ENCODE peak calls at places on chromosomes 2 and 18, in six cellular contexts. One of them, this sample, is unnamed.

GRCh38 chr2:199160081-199160480 is 297.7 kb downstream of the SATB2 start:
- DNase-seq in neuronal stem cell: no peak
- DNase-seq in IMR-90: no peak
- DNase-seq in H9: no peak
- DNase-seq in H1: no peak
- DNase-seq in trophoblast cell: no peak
- DNase-seq in this sample: no peak

GRCh38 chr18:75923169-75923568 is 495.7 kb upstream of the SMIM21 start:
- DNase-seq in neuronal stem cell: no peak
- DNase-seq in IMR-90: peak
- DNase-seq in H9: no peak
- DNase-seq in H1: no peak
- DNase-seq in trophoblast cell: no peak
- DNase-seq in this sample: no peak

GRCh38 chr2:232377841-232378734 is 463 bp upstream of the ALPP start:
- DNase-seq in neuronal stem cell: no peak
- DNase-seq in IMR-90: no peak
- DNase-seq in H9: no peak
- DNase-seq in H1: no peak
- DNase-seq in trophoblast cell: peak
- DNase-seq in this sample: no peak

GRCh38 chr2:218149865-218150264 is 16.9 kb downstream of the CXCR1 start:
- DNase-seq in neuronal stem cell: no peak
- DNase-seq in IMR-90: no peak
- DNase-seq in H9: no peak
- DNase-seq in H1: no peak
- DNase-seq in trophoblast cell: no peak
- DNase-seq in this sample: no peak

GRCh38 chr2:208315081-208315788 is 49.2 kb downstream of the PIKFYVE start:
- DNase-seq in neuronal stem cell: no peak
- DNase-seq in IMR-90: peak
- DNase-seq in H9: no peak
- DNase-seq in H1: no peak
- DNase-seq in trophoblast cell: no peak
- DNase-seq in this sample: no peak

GRCh38 chr2:113278073-113278811 is 479 bp downstream of the PAX8 start:
- DNase-seq in neuronal stem cell: peak
- DNase-seq in IMR-90: no peak
- DNase-seq in H9: peak
- DNase-seq in H1: peak
- DNase-seq in trophoblast cell: no peak
- DNase-seq in this sample: no peak

GRCh38 chr18:48098538-48098937 is 168.1 kb upstream of the SMAD2 start:
- DNase-seq in neuronal stem cell: no peak
- DNase-seq in IMR-90: no peak
- DNase-seq in H9: no peak
- DNase-seq in H1: no peak
- DNase-seq in trophoblast cell: no peak
- DNase-seq in this sample: no peak

GRCh38 chr2:153575171-153575853 is 96.8 kb upstream of the RPRM start:
- DNase-seq in neuronal stem cell: no peak
- DNase-seq in IMR-90: no peak
- DNase-seq in H9: no peak
- DNase-seq in H1: no peak
- DNase-seq in trophoblast cell: no peak
- DNase-seq in this sample: no peak

GRCh38 chr2:134466141-134466540 is 212.3 kb downstream of the MGAT5 start:
- DNase-seq in neuronal stem cell: no peak
- DNase-seq in IMR-90: no peak
- DNase-seq in H9: peak
- DNase-seq in H1: peak
- DNase-seq in trophoblast cell: peak
- DNase-seq in this sample: peak

GRCh38 chr2:190216829-190217228 is 102.8 kb downstream of the HIBCH start:
- DNase-seq in neuronal stem cell: peak
- DNase-seq in IMR-90: no peak
- DNase-seq in H9: peak
- DNase-seq in H1: peak
- DNase-seq in trophoblast cell: no peak
- DNase-seq in this sample: no peak

GRCh38 chr2:241879326-241879725 is 9.8 kb downstream of the RTP5 start:
- DNase-seq in neuronal stem cell: no peak
- DNase-seq in IMR-90: no peak
- DNase-seq in H9: no peak
- DNase-seq in H1: no peak
- DNase-seq in trophoblast cell: no peak
- DNase-seq in this sample: no peak

GRCh38 chr2:46818141-46818552 is 97.5 kb downstream of the MCFD2 start:
- DNase-seq in neuronal stem cell: no peak
- DNase-seq in IMR-90: no peak
- DNase-seq in H9: no peak
- DNase-seq in H1: no peak
- DNase-seq in trophoblast cell: no peak
- DNase-seq in this sample: no peak

GRCh38 chr18:55138401-55138800 is 179.1 kb upstream of the CCDC68 start:
- DNase-seq in neuronal stem cell: no peak
- DNase-seq in IMR-90: no peak
- DNase-seq in H9: no peak
- DNase-seq in H1: no peak
- DNase-seq in trophoblast cell: no peak
- DNase-seq in this sample: no peak

GRCh38 chr2:174063492-174064092 is 98.4 kb upstream of the SP3 start:
- DNase-seq in neuronal stem cell: no peak
- DNase-seq in IMR-90: no peak
- DNase-seq in H9: no peak
- DNase-seq in H1: no peak
- DNase-seq in trophoblast cell: peak
- DNase-seq in this sample: no peak

GRCh38 chr2:19860022-19860421 is 41.8 kb downstream of the TTC32 start:
- DNase-seq in neuronal stem cell: no peak
- DNase-seq in IMR-90: peak
- DNase-seq in H9: no peak
- DNase-seq in H1: no peak
- DNase-seq in trophoblast cell: no peak
- DNase-seq in this sample: no peak

GRCh38 chr2:200063155-200063554 is 107.8 kb downstream of the MAIP1 start:
- DNase-seq in neuronal stem cell: no peak
- DNase-seq in IMR-90: no peak
- DNase-seq in H9: no peak
- DNase-seq in H1: no peak
- DNase-seq in trophoblast cell: no peak
- DNase-seq in this sample: no peak

GRCh38 chr2:24231461-24231881 is 56.6 kb downstream of the FAM228A start:
- DNase-seq in neuronal stem cell: no peak
- DNase-seq in IMR-90: peak
- DNase-seq in H9: no peak
- DNase-seq in H1: no peak
- DNase-seq in trophoblast cell: peak
- DNase-seq in this sample: no peak

GRCh38 chr2:25371253-25372241 is 29.8 kb upstream of the DNMT3A start:
- DNase-seq in neuronal stem cell: no peak
- DNase-seq in IMR-90: no peak
- DNase-seq in H9: peak
- DNase-seq in H1: no peak
- DNase-seq in trophoblast cell: no peak
- DNase-seq in this sample: no peak

GRCh38 chr2:174752403-174753037 is 11.8 kb downstream of the CHRNA1 start:
- DNase-seq in neuronal stem cell: no peak
- DNase-seq in IMR-90: no peak
- DNase-seq in H9: no peak
- DNase-seq in H1: no peak
- DNase-seq in trophoblast cell: no peak
- DNase-seq in this sample: no peak

GRCh38 chr2:185990861-185991525 is 252.4 kb downstream of the FSIP2 start:
- DNase-seq in neuronal stem cell: no peak
- DNase-seq in IMR-90: peak
- DNase-seq in H9: no peak
- DNase-seq in H1: no peak
- DNase-seq in trophoblast cell: no peak
- DNase-seq in this sample: peak

GRCh38 chr2:176997792-176998169 is 214.8 kb upstream of the HNRNPA3 start:
- DNase-seq in neuronal stem cell: no peak
- DNase-seq in IMR-90: no peak
- DNase-seq in H9: no peak
- DNase-seq in H1: no peak
- DNase-seq in trophoblast cell: no peak
- DNase-seq in this sample: no peak

GRCh38 chr18:961644-962355 is 57.1 kb downstream of the ADCYAP1 start:
- DNase-seq in neuronal stem cell: peak
- DNase-seq in IMR-90: peak
- DNase-seq in H9: peak
- DNase-seq in H1: peak
- DNase-seq in trophoblast cell: peak
- DNase-seq in this sample: peak

GRCh38 chr2:65164379-65165023 is 34.6 kb upstream of the RAB1A start:
- DNase-seq in neuronal stem cell: no peak
- DNase-seq in IMR-90: peak
- DNase-seq in H9: no peak
- DNase-seq in H1: no peak
- DNase-seq in trophoblast cell: no peak
- DNase-seq in this sample: no peak

GRCh38 chr2:157348291-157348921 is 22.8 kb upstream of the ERMN start:
- DNase-seq in neuronal stem cell: no peak
- DNase-seq in IMR-90: no peak
- DNase-seq in H9: no peak
- DNase-seq in H1: no peak
- DNase-seq in trophoblast cell: no peak
- DNase-seq in this sample: no peak

GRCh38 chr18:76480913-76481312 is 14.1 kb downstream of the ZNF516 start:
- DNase-seq in neuronal stem cell: no peak
- DNase-seq in IMR-90: no peak
- DNase-seq in H9: no peak
- DNase-seq in H1: no peak
- DNase-seq in trophoblast cell: no peak
- DNase-seq in this sample: no peak

GRCh38 chr2:102929721-102930120 is 167.9 kb downstream of the TMEM182 start:
- DNase-seq in neuronal stem cell: no peak
- DNase-seq in IMR-90: no peak
- DNase-seq in H9: no peak
- DNase-seq in H1: no peak
- DNase-seq in trophoblast cell: no peak
- DNase-seq in this sample: no peak

GRCh38 chr18:22286576-22286975 is 117.2 kb downstream of the GATA6 start:
- DNase-seq in neuronal stem cell: no peak
- DNase-seq in IMR-90: no peak
- DNase-seq in H9: no peak
- DNase-seq in H1: no peak
- DNase-seq in trophoblast cell: no peak
- DNase-seq in this sample: no peak

GRCh38 chr2:237574467-237574866 is 8.1 kb downstream of the PRLH start:
- DNase-seq in neuronal stem cell: no peak
- DNase-seq in IMR-90: no peak
- DNase-seq in H9: no peak
- DNase-seq in H1: no peak
- DNase-seq in trophoblast cell: no peak
- DNase-seq in this sample: no peak

GRCh38 chr2:237571551-237571950 is 5.2 kb downstream of the PRLH start:
- DNase-seq in neuronal stem cell: no peak
- DNase-seq in IMR-90: no peak
- DNase-seq in H9: no peak
- DNase-seq in H1: no peak
- DNase-seq in trophoblast cell: no peak
- DNase-seq in this sample: no peak

GRCh38 chr2:237572021-237572741 is 5.8 kb downstream of the PRLH start:
- DNase-seq in neuronal stem cell: peak
- DNase-seq in IMR-90: peak
- DNase-seq in H9: peak
- DNase-seq in H1: peak
- DNase-seq in trophoblast cell: peak
- DNase-seq in this sample: peak

GRCh38 chr2:237573721-237574415 is 7.5 kb downstream of the PRLH start:
- DNase-seq in neuronal stem cell: no peak
- DNase-seq in IMR-90: no peak
- DNase-seq in H9: no peak
- DNase-seq in H1: no peak
- DNase-seq in trophoblast cell: no peak
- DNase-seq in this sample: no peak

DNA sequence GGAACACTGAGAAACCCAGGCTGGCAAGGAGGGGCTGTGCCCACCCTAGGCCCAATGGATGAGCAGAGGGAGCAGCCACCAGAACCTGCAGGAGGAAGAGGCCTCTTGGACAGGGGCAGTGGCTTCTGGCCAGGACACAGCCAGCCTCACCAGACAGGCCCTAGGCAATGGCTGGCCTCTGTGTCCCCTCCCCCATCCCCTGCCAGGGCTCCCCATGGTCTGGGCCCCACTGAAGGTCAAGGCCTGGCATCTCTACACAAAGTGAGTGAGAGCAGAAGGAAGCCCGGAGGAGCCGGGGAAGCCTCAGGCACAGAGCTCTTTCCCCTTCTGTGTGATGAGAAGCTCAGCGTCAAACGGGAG is 6.3 kb downstream of the PRLH start:
- DNase-seq in neuronal stem cell: no peak
- DNase-seq in IMR-90: no peak
- DNase-seq in H9: no peak
- DNase-seq in H1: peak
- DNase-seq in trophoblast cell: no peak
- DNase-seq in this sample: no peak
- H3K14ac ChIP-seq in neuronal stem cell: no peak
- H3K14ac ChIP-seq in IMR-90: peak
- H3K14ac ChIP-seq in H9: no peak
- H3K14ac ChIP-seq in H1: no peak
- H3K14ac ChIP-seq in trophoblast cell: no peak
- H3K14ac ChIP-seq in this sample: no peak

DNA sequence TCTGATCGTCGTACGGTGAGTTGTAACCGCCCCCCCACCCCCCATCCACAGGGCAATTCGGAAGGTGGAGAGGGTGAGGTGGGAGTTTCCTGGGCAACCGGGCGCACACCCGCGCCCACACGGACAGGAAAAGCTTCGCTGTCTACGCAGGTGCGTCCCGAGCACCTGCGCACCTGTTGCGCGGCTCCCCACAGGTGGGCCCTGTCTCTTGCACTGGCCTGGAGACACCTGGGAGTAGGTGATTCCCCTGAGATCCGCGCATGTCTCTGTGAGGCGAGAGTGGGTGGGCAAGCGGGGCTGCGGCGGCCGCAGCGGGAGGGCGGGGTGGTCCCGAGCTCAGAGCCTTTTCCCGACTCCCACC is 467 bp upstream of the ATP6V1C2 start:
- DNase-seq in neuronal stem cell: no peak
- DNase-seq in IMR-90: no peak
- DNase-seq in H9: peak
- DNase-seq in H1: no peak
- DNase-seq in trophoblast cell: no peak
- DNase-seq in this sample: no peak
- H3K14ac ChIP-seq in neuronal stem cell: no peak
- H3K14ac ChIP-seq in IMR-90: no peak
- H3K14ac ChIP-seq in H9: no peak
- H3K14ac ChIP-seq in H1: no peak
- H3K14ac ChIP-seq in trophoblast cell: no peak
- H3K14ac ChIP-seq in this sample: no peak

GRCh38 chr2:210671065-210671464 is 114.7 kb downstream of the CPS1 start:
- DNase-seq in neuronal stem cell: no peak
- DNase-seq in IMR-90: no peak
- DNase-seq in H9: no peak
- DNase-seq in H1: no peak
- DNase-seq in trophoblast cell: no peak
- DNase-seq in this sample: no peak
- H3K14ac ChIP-seq in neuronal stem cell: no peak
- H3K14ac ChIP-seq in IMR-90: no peak
- H3K14ac ChIP-seq in H9: no peak
- H3K14ac ChIP-seq in H1: no peak
- H3K14ac ChIP-seq in trophoblast cell: no peak
- H3K14ac ChIP-seq in this sample: no peak

GRCh38 chr2:148935791-148936190 is 60.8 kb downstream of the KIF5C start:
- DNase-seq in neuronal stem cell: no peak
- DNase-seq in IMR-90: no peak
- DNase-seq in H9: no peak
- DNase-seq in H1: no peak
- DNase-seq in trophoblast cell: no peak
- DNase-seq in this sample: no peak
- H3K14ac ChIP-seq in neuronal stem cell: no peak
- H3K14ac ChIP-seq in IMR-90: no peak
- H3K14ac ChIP-seq in H9: no peak
- H3K14ac ChIP-seq in H1: no peak
- H3K14ac ChIP-seq in trophoblast cell: no peak
- H3K14ac ChIP-seq in this sample: no peak